ENCODE peak calls at places on chromosomes 13 and 19, in seven cellular contexts. E is AG04450, B is A549, J is neural progenitor cell, Q is IMR-90, U is fibroblast of lung, V is prostate gland. T is an unnamed sample.
A peak's percentile ranks its signal among the peaks of the same experiment; 100 is the strongest.

GRCh38 chr13:35468195-35468594 is 8.3 kb downstream of the MAB21L1 start:
- DNase-seq in E (no peak), B (no peak), J (peak; percentile 18), Q (no peak), U (peak; percentile 48), V (no peak), T (no peak)

GRCh38 chr19:22545751-22546150 is 88.4 kb upstream of the ZNF492 start:
- DNase-seq in E (no peak), B (peak; percentile 15), J (peak; percentile 7), Q (no peak), U (peak; percentile 0), V (no peak), T (no peak)

GRCh38 chr19:32743447-32743846 is 23.9 kb downstream of the TDRD12 start:
- DNase-seq in E (no peak), B (no peak), J (no peak), Q (no peak), U (no peak), V (no peak), T (no peak)

GRCh38 chr13:27276188-27276587 is 5.6 kb downstream of the RASL11A start:
- DNase-seq in E (no peak), B (no peak), J (no peak), Q (peak; percentile 58), U (no peak), V (no peak), T (no peak)

GRCh38 chr13:29594710-29595379 is 643 bp downstream of the SLC7A1 start:
- DNase-seq in E (peak; percentile 2), B (peak; percentile 15), J (peak; percentile 57), Q (peak; percentile 59), U (peak; percentile 64), V (peak; percentile 25), T (peak; percentile 80)

GRCh38 chr13:91132786-91133185 is 214.7 kb upstream of the MIR17HG start:
- DNase-seq in E (no peak), B (no peak), J (no peak), Q (no peak), U (peak; percentile 47), V (no peak), T (no peak)

GRCh38 chr19:32671883-32672282 is 3.1 kb downstream of the ANKRD27 start:
- DNase-seq in E (no peak), B (no peak), J (no peak), Q (no peak), U (peak; percentile 51), V (no peak), T (peak; percentile 19)

GRCh38 chr13:48776396-48776795 is 122.7 kb downstream of the CYSLTR2 start:
- DNase-seq in E (no peak), B (no peak), J (no peak), Q (peak; percentile 52), U (no peak), V (no peak), T (no peak)

GRCh38 chr19:41325947-41326706 is 16.2 kb downstream of the CCDC97 start:
- DNase-seq in E (no peak), B (no peak), J (no peak), Q (peak; percentile 80), U (peak; percentile 82), V (no peak), T (no peak)

GRCh38 chr13:32427852-32428580 is at the start of gene N4BP2L1:
- DNase-seq in E (no peak), B (peak; percentile 13), J (peak; percentile 25), Q (no peak), U (peak; percentile 33), V (peak; percentile 80), T (peak; percentile 83)

GRCh38 chr13:74144269-74144668 is 10.1 kb upstream of the KLF12 start:
- DNase-seq in E (no peak), B (no peak), J (no peak), Q (no peak), U (no peak), V (no peak), T (no peak)

GRCh38 chr13:66864627-66865026 is 365.5 kb downstream of the PCDH9 start:
- DNase-seq in E (no peak), B (no peak), J (no peak), Q (no peak), U (no peak), V (no peak), T (no peak)

DNA sequence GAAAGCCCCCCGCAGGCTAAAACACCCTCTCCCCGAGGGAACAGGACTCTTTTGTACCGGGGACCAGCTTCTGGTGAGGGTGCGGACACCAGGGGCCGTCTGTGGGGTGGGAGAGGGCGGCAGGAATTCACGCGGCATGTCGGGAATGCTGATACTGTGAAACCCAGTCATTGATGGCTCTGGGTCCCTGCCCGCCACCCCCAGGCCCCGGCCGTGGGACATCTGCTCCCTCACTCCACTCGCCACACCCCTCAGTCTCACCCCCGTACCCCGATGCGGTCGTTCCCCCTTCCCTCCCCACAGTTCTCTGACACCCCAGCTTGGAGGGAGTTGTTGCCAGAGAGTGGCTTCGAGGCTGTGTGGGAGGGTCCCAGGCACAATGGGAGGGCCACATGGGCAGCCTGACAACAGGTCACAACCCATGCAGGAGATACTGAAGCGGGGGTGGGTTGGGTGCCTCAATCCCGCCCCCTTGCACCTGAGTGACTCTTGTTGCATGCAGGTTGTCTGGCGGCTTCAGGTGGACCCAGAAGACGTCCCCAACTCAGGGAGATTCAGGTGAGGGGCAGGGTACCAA is 1.9 kb downstream of the MAG start:
- DNase-seq in E (no peak), B (no peak), J (no peak), Q (no peak), U (no peak), V (no peak), T (no peak)
- H3K9me3 ChIP-seq in E (peaks cover 7% of the 10 kb centered on the region), B (no peaks in the 10 kb centered on the region), J (no peaks in the 10 kb centered on the region), Q (no peaks in the 10 kb centered on the region), U (no peaks in the 10 kb centered on the region), V (no peaks in the 10 kb centered on the region), T (no peaks in the 10 kb centered on the region)

GRCh38 chr13:80177327-80177726 is 163.6 kb downstream of the SPRY2 start:
- DNase-seq in E (no peak), B (no peak), J (no peak), Q (no peak), U (peak; percentile 31), V (no peak), T (no peak)
- H3K4me3 ChIP-seq in E (no peak overlapping the region), B (no peak overlapping the region), J (no peak overlapping the region), Q (no peak overlapping the region), U (no peak overlapping the region), V (no peak overlapping the region), T (no peak overlapping the region)

DNA sequence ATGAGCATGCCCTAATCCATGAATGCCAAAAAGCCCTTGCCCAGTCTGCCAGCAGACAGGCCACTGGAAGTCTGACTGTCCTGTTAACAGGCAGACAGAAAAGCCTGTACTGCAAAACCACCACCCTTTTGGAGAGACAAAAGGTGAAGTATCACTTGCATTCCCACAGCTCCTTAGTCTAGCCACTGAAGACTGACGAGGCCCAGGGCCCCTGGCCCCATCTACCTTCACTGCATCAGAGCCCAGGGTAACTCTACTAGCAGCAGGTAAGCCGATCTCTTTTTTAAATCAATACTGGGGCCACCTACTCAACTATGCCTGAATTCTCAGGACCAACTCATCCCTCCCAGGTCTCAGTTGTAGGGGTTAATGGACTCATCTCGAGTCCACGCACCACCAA is 45.5 kb downstream of the ZNF93 start:
- DNase-seq in E (no peak), B (no peak), J (no peak), Q (no peak), U (no peak), V (no peak), T (no peak)
- H3K9me3 ChIP-seq in E (peaks cover 33% of the 10 kb centered on the region), B (no peaks in the 10 kb centered on the region), J (no peaks in the 10 kb centered on the region), Q (peaks cover 32% of the 10 kb centered on the region), U (no peaks in the 10 kb centered on the region), V (no peaks in the 10 kb centered on the region), T (no peaks in the 10 kb centered on the region)

GRCh38 chr13:57638147-57638890 is 6.8 kb downstream of the PCDH17 start:
- DNase-seq in E (no peak), B (no peak), J (no peak), Q (no peak), U (no peak), V (no peak), T (no peak)
- H3K4me3 ChIP-seq in E (no peak overlapping the region), B (no peak overlapping the region), J (no peak overlapping the region), Q (no peak overlapping the region), U (no peak overlapping the region), V (no peak overlapping the region), T (no peak overlapping the region)

GRCh38 chr19:56718231-56718630 is 46.7 kb upstream of the ZNF835 start:
- DNase-seq in E (no peak), B (no peak), J (no peak), Q (no peak), U (no peak), V (no peak), T (no peak)

GRCh38 chr19:56721714-56722113 is 50.2 kb upstream of the ZNF835 start:
- DNase-seq in E (no peak), B (no peak), J (no peak), Q (no peak), U (no peak), V (no peak), T (no peak)

GRCh38 chr19:56725829-56726424 is 54.4 kb upstream of the ZNF835 start:
- DNase-seq in E (no peak), B (no peak), J (no peak), Q (no peak), U (no peak), V (no peak), T (no peak)

GRCh38 chr19:56720281-56720680 is 48.7 kb upstream of the ZNF835 start:
- DNase-seq in E (no peak), B (no peak), J (no peak), Q (no peak), U (no peak), V (no peak), T (no peak)
- H3K9me3 ChIP-seq in E (peaks cover 47% of the 10 kb centered on the region), B (peaks cover 51% of the 10 kb centered on the region), J (peaks cover 20% of the 10 kb centered on the region), Q (peaks cover 29% of the 10 kb centered on the region), U (no peaks in the 10 kb centered on the region), V (no peaks in the 10 kb centered on the region), T (no peaks in the 10 kb centered on the region)

GRCh38 chr19:42442833-42443232 is at the start of gene CXCL17:
- DNase-seq in E (no peak), B (no peak), J (no peak), Q (no peak), U (no peak), V (peak; percentile 51), T (no peak)
- H3K4me3 ChIP-seq in E (no peak within 1 kb of the TSS), B (no peak within 1 kb of the TSS), J (no peak within 1 kb of the TSS), Q (no peak within 1 kb of the TSS), U (no peak within 1 kb of the TSS), V (no peak within 1 kb of the TSS), T (no peak within 1 kb of the TSS)

DNA sequence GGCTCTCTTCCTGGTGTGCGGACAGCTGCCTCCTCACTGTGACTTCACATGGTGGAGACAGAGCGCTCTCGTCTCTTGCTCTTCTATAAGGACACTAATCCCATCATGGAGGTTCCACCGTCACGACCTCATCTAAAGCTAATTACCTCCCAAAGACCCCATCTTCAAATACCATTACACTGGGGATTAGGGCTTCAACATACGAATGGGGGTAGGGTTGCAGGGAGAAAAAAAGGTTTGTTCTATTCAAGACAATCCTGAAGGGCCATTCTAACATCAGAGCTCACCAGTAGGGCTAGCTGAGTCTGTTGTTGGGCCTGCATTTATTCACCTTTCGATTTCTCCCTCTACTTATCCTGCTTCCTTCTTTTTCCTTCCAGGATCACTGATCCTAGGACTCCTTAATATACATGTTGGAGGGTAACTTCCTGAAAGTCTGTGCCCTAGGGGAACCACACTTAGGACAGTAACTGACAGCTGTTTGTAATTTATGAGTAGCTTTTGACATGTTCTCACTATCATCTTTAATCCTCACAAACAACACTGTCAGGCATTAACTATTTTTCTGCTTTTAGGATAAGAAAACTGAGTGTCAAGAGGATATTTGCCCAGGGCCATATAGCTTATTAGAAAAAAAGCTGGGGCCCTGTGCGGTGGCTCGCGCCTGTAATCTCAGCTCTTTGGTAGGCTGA is 18.8 kb upstream of the GTF2F2 start:
- DNase-seq in E (no peak), B (no peak), J (peak; percentile 77), Q (no peak), U (no peak), V (no peak), T (no peak)
- H3K9me3 ChIP-seq in E (no peaks in the 10 kb centered on the region), B (no peaks in the 10 kb centered on the region), J (no peaks in the 10 kb centered on the region), Q (no peaks in the 10 kb centered on the region), U (no peaks in the 10 kb centered on the region), V (no peaks in the 10 kb centered on the region), T (no peaks in the 10 kb centered on the region)

GRCh38 chr13:41554626-41555386 is 97.5 kb downstream of the RGCC start:
- DNase-seq in E (no peak), B (no peak), J (no peak), Q (no peak), U (no peak), V (no peak), T (no peak)
- H3K4me3 ChIP-seq in E (no peak overlapping the region), B (no peak overlapping the region), J (no peak overlapping the region), Q (no peak overlapping the region), U (no peak overlapping the region), V (no peak overlapping the region), T (no peak overlapping the region)

T was measured in psoas muscle.